ENCODE peak calls at places on chromosomes 16 and 17, in eight cellular contexts. N, V, M, J, K, U, O and Q are unnamed samples.

GRCh38 chr17:40803617-40804082 is 3.9 kb upstream of the KRT28 start:
- DNase-seq in N (peak), V (peak), M (peak), O (peak), J (peak), U (peak), K (peak), Q (no peak)

GRCh38 chr17:63598284-63598683 is 2.4 kb upstream of the TACO1 start:
- DNase-seq in N (no peak), U (no peak), M (no peak), J (no peak), O (no peak), V (no peak), K (no peak), Q (no peak)

GRCh38 chr17:78971764-78972506 is 7.8 kb downstream of the LGALS3BP start:
- DNase-seq in K (no peak), V (no peak), M (no peak), O (no peak), U (no peak), J (no peak), N (no peak), Q (no peak)

GRCh38 chr17:60599220-60599619 is 773 bp upstream of the PPM1D start:
- DNase-seq in U (no peak), M (no peak), N (no peak), K (no peak), J (no peak), V (no peak), O (no peak), Q (no peak)

GRCh38 chr16:79826732-79827514 is 226.4 kb upstream of the MAF start:
- DNase-seq in N (no peak), V (no peak), M (no peak), J (no peak), K (no peak), U (no peak), O (no peak), Q (no peak)

GRCh38 chr16:2507679-2508064 is 6.1 kb upstream of the ATP6V0C start:
- DNase-seq in V (no peak), O (no peak), N (no peak), U (no peak), M (no peak), J (no peak), K (no peak), Q (no peak)

GRCh38 chr16:72124761-72125634 is 31.4 kb downstream of the DHX38 start:
- DNase-seq in N (peak), U (peak), J (peak), V (peak), O (peak), K (peak), M (peak), Q (peak)

GRCh38 chr17:13027246-13027645 is 9.4 kb upstream of the ELAC2 start:
- DNase-seq in N (no peak), M (no peak), U (peak), V (no peak), J (peak), K (no peak), O (no peak), Q (no peak)

GRCh38 chr17:56247816-56248215 is 94.5 kb downstream of the ANKFN1 start:
- DNase-seq in O (no peak), U (no peak), M (no peak), V (no peak), N (no peak), K (no peak), J (no peak), Q (no peak)

GRCh38 chr16:29012913-29013641 is 28.2 kb downstream of the LAT start:
- DNase-seq in O (no peak), M (no peak), J (peak), U (no peak), K (no peak), N (no peak), V (no peak), Q (no peak)

GRCh38 chr17:71361691-71362450 is 758.9 kb upstream of the SOX9 start:
- DNase-seq in V (no peak), U (no peak), K (peak), J (peak), O (no peak), M (no peak), N (no peak), Q (no peak)

GRCh38 chr17:57999496-58000017 is 7.5 kb downstream of the SRSF1 start:
- DNase-seq in U (peak), V (peak), N (peak), O (peak), M (peak), K (peak), J (peak), Q (no peak)

GRCh38 chr17:74177018-74177450 is 26.4 kb upstream of the RPL38 start:
- DNase-seq in V (no peak), N (no peak), U (peak), K (peak), J (peak), O (no peak), M (no peak), Q (no peak)

GRCh38 chr16:28063611-28064061 is at the start of gene GSG1L:
- DNase-seq in J (no peak), V (peak), K (no peak), U (no peak), M (no peak), N (no peak), O (no peak), Q (no peak)

GRCh38 chr17:27155866-27156265 is 138.0 kb upstream of the WSB1 start:
- DNase-seq in U (no peak), O (no peak), M (no peak), J (no peak), N (no peak), K (no peak), V (no peak), Q (no peak)

GRCh38 chr16:12907670-12908233 is 6.4 kb downstream of the SHISA9 start:
- DNase-seq in J (no peak), V (no peak), O (no peak), M (peak), U (peak), N (no peak), K (no peak), Q (no peak)

GRCh38 chr17:80358131-80358530 is 56.8 kb upstream of the ENDOV start:
- DNase-seq in J (no peak), K (no peak), U (no peak), O (no peak), N (no peak), V (no peak), M (no peak), Q (no peak)